ENCODE peak calls at places on chromosome 5, in four cellular contexts. Y is ovary, L is uterus, U is psoas muscle. T is an unnamed sample. For H3K27me3 and H3K4me1, the result is how much of the 10 kb centered on the place peaks cover.

GRCh38 chr5:3659907-3660306 is 64.3 kb downstream of the IRX1 start:
- DNase-seq in U (no peak), Y (no peak), L (no peak), T (peak)

GRCh38 chr5:107337281-107337680 is 333.5 kb downstream of the EFNA5 start:
- DNase-seq in L (no peak), Y (no peak), U (no peak), T (peak)

GRCh38 chr5:169629847-169630548 is 7.1 kb upstream of the DOCK2 start:
- DNase-seq in Y (no peak), U (no peak), L (no peak), T (no peak)

GRCh38 chr5:147509710-147510651 is at the start of gene DPYSL3:
- DNase-seq in Y (peak), U (peak), L (peak), T (peak)

GRCh38 chr5:112125910-112126309 is 293.2 kb downstream of the EPB41L4A start:
- DNase-seq in Y (no peak), L (no peak), U (no peak), T (no peak)

GRCh38 chr5:41346609-41347008 is 133.3 kb upstream of the C6 start:
- DNase-seq in Y (no peak), U (no peak), L (no peak), T (no peak)

GRCh38 chr5:131280417-131280816 is 16.6 kb downstream of the CDC42SE2 start:
- DNase-seq in Y (no peak), U (no peak), L (no peak), T (no peak)

GRCh38 chr5:6818594-6819512 is 105.6 kb downstream of the TENT4A start:
- DNase-seq in Y (no peak), L (no peak), U (no peak), T (no peak)

GRCh38 chr5:79186021-79186420 is 49.9 kb upstream of the JMY start:
- DNase-seq in U (no peak), L (no peak), Y (no peak), T (no peak)

GRCh38 chr5:132372122-132372521 is 2.6 kb downstream of the SLC22A5 start:
- DNase-seq in Y (no peak), U (no peak), L (no peak), T (no peak)

GRCh38 chr5:16869821-16870796 is 66.0 kb downstream of the MYO10 start:
- DNase-seq in Y (no peak), L (no peak), U (no peak), T (no peak)

GRCh38 chr5:137345396-137345795 is 153.7 kb downstream of the SPOCK1 start:
- DNase-seq in Y (no peak), L (no peak), U (no peak), T (no peak)

GRCh38 chr5:96657068-96657467 is 5.1 kb upstream of the CAST start:
- DNase-seq in U (peak), L (no peak), Y (no peak), T (peak)

GRCh38 chr5:32760091-32760509 is 49.0 kb downstream of the NPR3 start:
- DNase-seq in Y (no peak), U (no peak), L (no peak), T (no peak)

GRCh38 chr5:134462761-134463160 is 51.1 kb upstream of the CDKN2AIPNL start:
- DNase-seq in U (no peak), Y (no peak), L (no peak), T (no peak)

GRCh38 chr5:135693371-135693955 is 114.7 kb upstream of the CXCL14 start:
- DNase-seq in U (no peak), L (no peak), Y (no peak), T (peak)

GRCh38 chr5:121762416-121762815 is 89.3 kb upstream of the FTMT start:
- DNase-seq in Y (no peak), L (no peak), U (no peak), T (no peak)

GRCh38 chr5:164153469-164154172 is 648.2 kb downstream of the MAT2B start:
- DNase-seq in Y (no peak), L (no peak), U (no peak), T (no peak)

GRCh38 chr5:124057161-124057814 is 545.3 kb downstream of the CSNK1G3 start:
- DNase-seq in Y (no peak), U (peak), L (no peak), T (peak)

GRCh38 chr5:171571663-171572062 is 152.2 kb downstream of the FGF18 start:
- DNase-seq in L (no peak), Y (no peak), U (no peak), T (peak)

GRCh38 chr5:167294861-167295685 is 996.4 kb upstream of the WWC1 start:
- DNase-seq in U (no peak), Y (no peak), L (no peak), T (peak)

GRCh38 chr5:169914766-169915165 is 65.5 kb downstream of the INSYN2B start:
- DNase-seq in U (no peak), Y (peak), L (no peak), T (no peak)

GRCh38 chr5:124662261-124662781 is 84.1 kb downstream of the ZNF608 start:
- DNase-seq in U (no peak), Y (no peak), L (no peak), T (peak)

GRCh38 chr5:177452688-177453638 is 6.3 kb downstream of the PRR7 start:
- DNase-seq in Y (no peak), U (no peak), L (no peak), T (no peak)

GRCh38 chr5:99061711-99062110 is 132.9 kb upstream of the CHD1 start:
- DNase-seq in U (no peak), Y (no peak), L (no peak), T (peak)

GRCh38 chr5:90932052-90932699 is 373.6 kb downstream of the ADGRV1 start:
- DNase-seq in U (no peak), L (peak), Y (no peak), T (peak)

GRCh38 chr5:42645138-42645537 is 111.5 kb upstream of the CCDC152 start:
- DNase-seq in U (no peak), Y (no peak), L (no peak), T (no peak)

GRCh38 chr5:42642006-42642405 is 114.6 kb upstream of the CCDC152 start:
- DNase-seq in Y (no peak), L (no peak), U (no peak), T (peak)

GRCh38 chr5:42638972-42639371 is 117.6 kb upstream of the CCDC152 start:
- DNase-seq in U (no peak), Y (no peak), L (no peak), T (no peak)

GRCh38 chr5:42640835-42641234 is 115.8 kb upstream of the CCDC152 start:
- DNase-seq in L (no peak), Y (no peak), U (no peak), T (peak)

GRCh38 chr5:42641321-42642005 is 115.2 kb upstream of the CCDC152 start:
- DNase-seq in L (no peak), Y (no peak), U (no peak), T (peak)
- H3K27me3 ChIP-seq in L (under half), Y (under half), U (under half), T (under half)

DNA sequence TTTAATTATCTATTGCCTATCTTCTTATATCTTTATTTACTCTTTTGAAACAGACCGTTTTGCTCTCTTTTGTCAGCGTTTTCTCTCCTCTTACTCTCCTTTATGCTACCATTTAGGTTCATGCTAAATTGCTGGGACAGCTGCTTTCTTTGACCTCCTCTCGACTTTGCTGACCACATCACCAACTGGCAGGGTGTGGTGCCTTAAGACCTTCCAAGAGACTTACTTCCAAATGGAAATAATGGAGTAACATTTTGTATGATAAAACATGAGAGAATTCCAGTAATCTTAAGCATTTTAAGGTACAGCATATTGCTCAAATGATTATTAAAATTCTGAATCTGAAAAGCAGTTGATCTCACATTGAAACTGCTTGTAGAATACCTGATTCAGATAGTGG is 71.5 kb upstream of the MEF2C start:
- DNase-seq in U (no peak), Y (no peak), L (no peak), T (no peak)
- H3K4me1 ChIP-seq in U (under half), Y (under half), L (under half), T (under half)

GRCh38 chr5:1134478-1134877 is 22.6 kb upstream of the SLC12A7 start:
- DNase-seq in U (no peak), Y (no peak), L (no peak), T (no peak)
- TF ChIP-seq CTCF in U (no peak), Y (no peak), L (no peak), T (peak)

GRCh38 chr5:173229381-173229959 is 5.5 kb downstream of the NKX2-5 start:
- DNase-seq in U (no peak), L (no peak), Y (no peak), T (no peak)
- H3K27me3 ChIP-seq in U (under half), L (under half), Y (under half), T (half or more)

DNA sequence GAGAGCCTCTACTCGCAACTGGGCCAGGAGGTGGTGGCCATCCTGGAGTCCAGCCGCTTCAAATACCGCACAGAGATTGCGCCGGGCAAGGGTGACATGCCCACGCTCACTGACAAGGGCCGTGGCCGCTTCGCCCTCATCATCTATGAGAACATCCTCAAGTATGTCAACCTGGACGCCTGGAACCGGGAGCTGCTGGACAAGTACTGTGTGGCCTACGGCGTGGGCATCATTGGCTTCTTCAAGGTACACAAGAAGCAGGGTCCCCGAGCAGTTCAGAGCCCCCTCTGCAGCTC is 13.5 kb downstream of the NDST1 start:
- DNase-seq in Y (no peak), L (no peak), U (no peak), T (no peak)
- H3K4me1 ChIP-seq in Y (under half), L (under half), U (half or more), T (under half)

DNA sequence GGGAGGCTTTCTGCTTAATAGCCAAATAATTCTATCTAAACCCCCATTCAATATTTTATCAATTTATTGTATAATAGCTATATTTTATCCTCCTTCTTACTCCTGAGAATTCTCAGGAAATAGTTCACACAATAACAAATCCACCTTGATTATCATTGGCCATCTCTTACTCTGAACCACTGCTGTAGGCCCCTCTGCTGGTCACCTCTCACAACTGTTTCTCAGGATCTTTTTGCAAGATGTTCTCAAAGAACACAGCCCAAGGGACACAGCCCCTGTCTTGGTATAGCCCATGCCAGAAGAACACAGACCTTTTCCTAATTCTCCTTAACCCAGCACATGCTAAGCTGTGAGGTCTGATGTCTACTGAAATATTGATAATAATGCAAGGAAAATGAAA is 74.9 kb upstream of the HTR4 start:
- DNase-seq in U (no peak), Y (no peak), L (no peak), T (no peak)
- TF ChIP-seq CTCF in U (no peak), Y (no peak), L (no peak), T (peak)

DNA sequence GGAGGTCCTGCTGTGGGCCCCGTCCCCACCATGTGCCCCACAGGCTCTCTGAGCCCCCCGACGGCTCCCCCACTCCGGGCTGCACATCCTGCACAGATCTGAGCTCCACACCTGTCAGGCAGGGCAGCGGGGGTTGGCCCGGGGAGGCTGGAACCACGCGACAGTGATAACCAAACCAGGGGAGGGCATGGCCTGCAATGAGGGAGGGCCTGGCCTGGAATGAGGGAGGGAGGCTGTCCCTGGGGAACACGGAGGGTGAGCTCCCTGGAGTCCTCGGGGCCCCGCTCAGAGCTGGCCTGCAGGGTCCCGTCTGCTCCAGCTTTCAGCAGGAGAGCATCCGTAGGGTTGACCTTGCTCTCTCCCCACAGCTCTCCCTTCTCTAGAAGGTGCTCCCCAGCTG is 30.5 kb downstream of the SLC9A3 start:
- DNase-seq in Y (no peak), L (no peak), U (no peak), T (no peak)
- H3K27me3 ChIP-seq in Y (under half), L (under half), U (under half), T (under half)

GRCh38 chr5:59648949-59649921 is 244.3 kb downstream of the PDE4D start:
- DNase-seq in U (no peak), L (no peak), Y (no peak), T (no peak)

GRCh38 chr5:59652449-59652848 is 241.1 kb downstream of the PDE4D start:
- DNase-seq in L (no peak), Y (no peak), U (no peak), T (no peak)

GRCh38 chr5:59645380-59645779 is 248.1 kb downstream of the PDE4D start:
- DNase-seq in U (no peak), L (no peak), Y (no peak), T (no peak)

DNA sequence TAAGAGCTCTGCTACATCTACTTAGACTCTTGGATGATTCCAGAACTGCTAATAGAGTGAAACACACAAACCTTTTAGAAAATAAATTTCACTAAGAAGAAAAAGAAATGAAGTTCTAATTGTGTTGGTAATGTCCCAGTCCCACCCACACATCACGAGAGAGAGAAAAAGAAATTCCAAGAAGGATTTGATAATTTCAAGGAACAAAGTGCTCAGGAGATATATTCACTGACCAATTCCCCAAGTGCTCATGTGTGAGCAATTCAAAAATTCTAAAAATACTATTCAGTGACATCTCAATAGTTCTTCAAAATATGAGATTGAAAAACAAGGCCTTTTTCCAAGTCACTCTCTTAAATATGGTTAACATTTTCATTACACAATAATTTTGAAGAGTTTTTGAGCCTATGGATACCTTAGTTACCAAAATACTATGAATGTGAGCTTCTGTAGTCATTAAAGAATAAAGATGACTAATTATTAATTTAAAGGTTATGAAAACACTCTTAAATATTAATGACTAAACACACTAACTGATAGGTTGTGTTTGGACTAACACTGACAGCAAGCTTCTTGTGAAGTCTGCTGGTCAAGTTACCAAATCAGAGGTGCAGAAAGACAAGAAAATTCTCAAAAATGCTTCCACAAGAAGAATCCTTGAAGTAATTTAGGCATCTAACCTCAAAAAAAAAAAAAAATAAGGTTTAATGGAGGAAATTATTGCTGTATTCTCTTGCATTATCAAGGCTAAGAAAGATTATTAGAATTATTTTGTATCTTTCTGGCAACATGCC is 245.3 kb downstream of the PDE4D start:
- DNase-seq in Y (no peak), U (no peak), L (no peak), T (no peak)
- H3K4me1 ChIP-seq in Y (under half), U (under half), L (under half), T (under half)

T was measured in foreskin keratinocyte.